ENCODE peak calls at places on chromosomes 5 and 9, in five cellular contexts. J, X, G, Y and N are unnamed samples.

GRCh38 chr5:29114331-29114768 is 2076.0 kb upstream of the CDH9 start:
- DNase-seq in J (no peak), G (peak), Y (no peak), X (no peak), N (no peak)

GRCh38 chr9:29001006-29001405 is 1427.7 kb upstream of the C9orf72 start:
- DNase-seq in G (no peak), Y (no peak), J (no peak), X (no peak), N (no peak)

GRCh38 chr5:58185397-58186195 is 274.3 kb downstream of the PLK2 start:
- DNase-seq in G (no peak), X (no peak), Y (no peak), J (no peak), N (no peak)

GRCh38 chr5:88825782-88826110 is 57.2 kb downstream of the MEF2C start:
- DNase-seq in X (no peak), Y (no peak), G (peak), J (no peak), N (no peak)

GRCh38 chr9:15509931-15510788 is 610 bp downstream of the PSIP1 start:
- DNase-seq in J (peak), Y (peak), G (peak), X (peak), N (peak)

GRCh38 chr9:92641092-92641809 is 28.7 kb downstream of the IPPK start:
- DNase-seq in X (no peak), Y (no peak), G (no peak), J (peak), N (no peak)

GRCh38 chr9:123778232-123778902 is 151.6 kb downstream of the DENND1A start:
- DNase-seq in J (no peak), X (no peak), G (peak), Y (no peak), N (no peak)

GRCh38 chr9:109349431-109349846 is 28.6 kb upstream of the EPB41L4B start:
- DNase-seq in J (no peak), Y (no peak), G (no peak), X (no peak), N (peak)

GRCh38 chr9:93172646-93173364 is 11.1 kb upstream of the WNK2 start:
- DNase-seq in X (no peak), J (no peak), G (no peak), Y (no peak), N (no peak)

GRCh38 chr9:87109182-87109581 is 161.9 kb upstream of the GAS1 start:
- DNase-seq in G (no peak), Y (no peak), X (no peak), J (no peak), N (no peak)

GRCh38 chr5:134590992-134591659 is 41.5 kb downstream of the SAR1B start:
- DNase-seq in J (no peak), X (no peak), G (peak), Y (no peak), N (no peak)
- H3K27ac ChIP-seq in J (no peak), X (no peak), G (no peak), Y (no peak), N (no peak)

GRCh38 chr5:153352685-153353219 is 137.7 kb upstream of the GRIA1 start:
- DNase-seq in G (no peak), J (no peak), Y (no peak), X (no peak), N (peak)
- H3K27ac ChIP-seq in G (no peak), J (no peak), Y (no peak), X (no peak), N (no peak)

GRCh38 chr9:101119206-101119819 is 90.8 kb downstream of the PLPPR1 start:
- DNase-seq in J (no peak), Y (no peak), G (peak), X (no peak), N (peak)
- H3K27ac ChIP-seq in J (no peak), Y (no peak), G (no peak), X (no peak), N (no peak)

GRCh38 chr5:115895821-115896220 is 54.1 kb downstream of the AP3S1 start:
- DNase-seq in G (no peak), J (no peak), Y (no peak), X (no peak), N (no peak)
- H3K27ac ChIP-seq in G (no peak), J (no peak), Y (no peak), X (no peak), N (no peak)

GRCh38 chr9:115022760-115023434 is 92.5 kb upstream of the TNFSF8 start:
- DNase-seq in J (no peak), X (no peak), Y (no peak), G (no peak), N (no peak)

GRCh38 chr9:115030006-115030405 is 88.0 kb downstream of the TNC start:
- DNase-seq in G (peak), X (no peak), Y (no peak), J (no peak), N (no peak)

GRCh38 chr9:115024925-115025535 is 92.9 kb downstream of the TNC start:
- DNase-seq in J (no peak), X (no peak), G (peak), Y (no peak), N (no peak)

GRCh38 chr9:115025721-115026120 is 92.2 kb downstream of the TNC start:
- DNase-seq in Y (no peak), G (no peak), X (no peak), J (no peak), N (no peak)
- H3K27ac ChIP-seq in Y (no peak), G (no peak), X (no peak), J (no peak), N (no peak)

DNA sequence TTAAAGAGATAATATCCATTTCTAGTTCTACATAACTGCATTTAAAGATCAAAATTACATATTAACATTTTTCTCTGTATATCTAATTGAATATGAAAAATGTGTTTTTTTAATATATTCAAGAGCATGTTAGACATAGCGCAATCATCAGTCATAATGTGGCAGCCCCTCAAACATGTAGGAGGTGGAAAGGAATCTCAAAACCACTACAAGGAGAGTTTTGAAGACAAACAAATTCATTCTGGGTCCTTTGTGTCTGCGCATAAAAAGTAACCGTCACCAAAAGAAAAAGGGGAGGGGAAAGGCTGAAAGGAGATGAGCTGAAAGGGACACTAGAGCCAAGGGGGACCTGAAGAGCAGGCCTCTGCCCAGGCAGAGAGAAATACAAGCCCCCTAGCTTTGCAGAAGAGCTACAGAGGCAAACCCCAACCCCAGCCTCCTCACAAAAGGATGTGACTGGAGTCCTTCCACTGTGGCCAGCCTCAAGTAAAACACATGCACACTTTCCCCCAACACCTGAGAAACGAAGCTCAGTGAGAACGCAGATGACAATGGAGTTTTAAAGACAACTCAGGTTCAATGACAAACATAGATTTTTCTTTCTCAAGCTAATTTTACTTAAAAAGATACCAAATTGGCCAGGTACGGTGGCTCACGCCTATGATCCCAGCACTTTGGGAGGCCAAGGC is 62.0 kb downstream of the MAPKAP1 start:
- DNase-seq in G (no peak), Y (no peak), X (no peak), J (no peak), N (no peak)
- H3K27ac ChIP-seq in G (no peak), Y (no peak), X (no peak), J (no peak), N (no peak)

GRCh38 chr5:76403713-76403962 is 553 bp downstream of the IQGAP2 start:
- DNase-seq in X (no peak), J (no peak), Y (no peak), G (no peak), N (peak)

GRCh38 chr5:76406014-76406413 is 2.9 kb downstream of the IQGAP2 start:
- DNase-seq in J (no peak), Y (no peak), G (no peak), X (no peak), N (no peak)

GRCh38 chr5:76402880-76403712 is at the start of gene IQGAP2:
- DNase-seq in Y (peak), G (peak), J (peak), X (peak), N (peak)

GRCh38 chr5:76403963-76404693 is 1.0 kb downstream of the IQGAP2 start:
- DNase-seq in J (no peak), X (peak), Y (peak), G (peak), N (no peak)

DNA sequence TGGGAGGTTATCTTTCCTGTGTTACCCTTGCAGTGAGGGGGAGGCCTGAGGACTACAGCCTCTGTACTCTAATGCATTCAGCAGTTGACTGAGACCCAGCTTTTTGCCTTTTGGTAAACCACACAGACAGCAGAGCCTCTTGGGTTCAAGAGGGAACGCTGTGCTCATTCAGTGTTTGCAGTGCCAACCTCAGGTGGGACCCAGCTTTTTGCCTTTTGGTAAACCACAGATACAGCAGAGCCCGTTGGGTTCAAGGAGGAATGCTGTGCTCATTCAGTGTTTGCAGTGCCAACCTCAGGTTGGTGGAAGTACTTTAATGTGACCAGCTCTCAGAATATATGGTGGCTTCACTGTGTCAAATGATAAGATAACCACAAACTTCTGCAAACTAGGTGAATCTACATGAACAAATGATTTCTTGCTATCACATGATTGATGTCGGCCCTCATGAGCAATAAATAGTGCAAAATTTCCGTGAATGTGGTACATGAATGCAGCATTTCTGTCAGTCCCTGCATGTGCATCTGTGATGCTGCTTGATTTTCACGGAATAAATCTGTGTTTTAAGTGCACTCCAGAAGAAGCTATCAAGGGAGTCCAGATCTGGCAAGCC is 1.7 kb downstream of the IQGAP2 start:
- DNase-seq in X (no peak), J (no peak), G (no peak), Y (no peak), N (no peak)
- H3K27ac ChIP-seq in X (peak), J (no peak), G (no peak), Y (peak), N (no peak)

DNA sequence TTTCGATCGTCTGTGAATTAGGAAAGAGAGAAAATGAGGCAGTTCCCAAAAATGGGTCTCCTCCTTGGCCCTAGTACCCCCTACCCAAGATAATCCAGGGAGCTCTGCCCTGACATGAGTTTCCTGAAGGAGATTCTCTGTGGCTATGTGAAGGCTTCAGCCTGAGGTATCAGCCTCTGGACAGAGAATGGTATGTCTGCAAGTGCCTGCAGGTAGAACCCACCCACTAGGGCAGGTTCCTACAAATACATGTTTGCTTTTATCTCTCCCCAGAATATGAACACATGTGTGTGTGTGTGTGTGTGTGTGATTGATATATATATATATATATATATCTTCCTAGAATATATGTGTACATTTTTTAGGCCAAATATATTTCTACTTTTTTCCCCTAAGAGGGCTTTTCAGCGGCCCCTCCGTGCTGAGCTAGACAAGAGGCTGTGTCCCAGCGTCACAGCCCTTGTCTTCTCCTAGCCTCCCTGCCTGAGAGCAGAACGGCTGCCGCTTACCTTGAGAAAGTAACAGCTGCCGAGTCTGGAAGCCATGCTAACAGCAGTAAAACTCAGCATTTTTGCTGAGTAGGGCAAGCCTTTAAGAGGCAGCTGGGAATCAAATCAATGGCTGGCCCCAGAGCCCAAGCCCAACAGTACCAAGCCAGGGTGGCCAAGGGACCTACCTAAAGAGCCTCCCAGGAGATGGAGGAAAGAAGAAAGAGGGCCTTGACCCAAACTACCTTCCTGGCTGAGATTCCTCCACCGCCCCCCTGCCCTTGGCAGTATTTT is 2.1 kb downstream of the BRINP1 start:
- DNase-seq in X (no peak), Y (no peak), J (no peak), G (peak), N (no peak)
- H3K27ac ChIP-seq in X (no peak), Y (no peak), J (no peak), G (no peak), N (no peak)